ENCODE peak calls at places on chromosomes 16 and 17, in four cellular contexts. One of them, this sample, is unnamed. For H3K9me2, the result is how much of the 10 kb centered on the place peaks cover.

GRCh38 chr16:19916064-19916463 is 31.4 kb upstream of the GPRC5B start:
- DNase-seq in GM23248: no peak
- DNase-seq in HCT116: no peak
- DNase-seq in PC-9: no peak
- DNase-seq in this sample: no peak

GRCh38 chr17:17351901-17352781 is 49.0 kb downstream of the NT5M start:
- DNase-seq in GM23248: peak
- DNase-seq in HCT116: no peak
- DNase-seq in PC-9: peak
- DNase-seq in this sample: peak

GRCh38 chr16:56198755-56199114 is 7.4 kb downstream of the GNAO1 start:
- DNase-seq in GM23248: no peak
- DNase-seq in HCT116: no peak
- DNase-seq in PC-9: no peak
- DNase-seq in this sample: no peak

GRCh38 chr17:75078097-75079022 is 9.4 kb upstream of the SLC16A5 start:
- DNase-seq in GM23248: peak
- DNase-seq in HCT116: peak
- DNase-seq in PC-9: peak
- DNase-seq in this sample: no peak

GRCh38 chr16:30350134-30350871 is 4.8 kb downstream of the CD2BP2 start:
- DNase-seq in GM23248: peak
- DNase-seq in HCT116: no peak
- DNase-seq in PC-9: no peak
- DNase-seq in this sample: no peak

GRCh38 chr17:27977751-27978688 is 64.5 kb upstream of the NLK start:
- DNase-seq in GM23248: peak
- DNase-seq in HCT116: no peak
- DNase-seq in PC-9: no peak
- DNase-seq in this sample: no peak

GRCh38 chr17:20300399-20301037 is 166.8 kb downstream of the LGALS9B start:
- DNase-seq in GM23248: peak
- DNase-seq in HCT116: no peak
- DNase-seq in PC-9: no peak
- DNase-seq in this sample: no peak

GRCh38 chr17:21164226-21165019 is 37.7 kb downstream of the DHRS7B start:
- DNase-seq in GM23248: peak
- DNase-seq in HCT116: no peak
- DNase-seq in PC-9: no peak
- DNase-seq in this sample: no peak

GRCh38 chr17:18996458-18996857 is 8.1 kb downstream of the FAM83G start:
- DNase-seq in GM23248: no peak
- DNase-seq in HCT116: no peak
- DNase-seq in PC-9: no peak
- DNase-seq in this sample: no peak

GRCh38 chr17:63350364-63350763 is 95.7 kb downstream of the CYB561 start:
- DNase-seq in GM23248: no peak
- DNase-seq in HCT116: no peak
- DNase-seq in PC-9: no peak
- DNase-seq in this sample: no peak

GRCh38 chr17:58516644-58517377 is 2.4 kb upstream of the MTMR4 start:
- DNase-seq in GM23248: no peak
- DNase-seq in HCT116: no peak
- DNase-seq in PC-9: no peak
- DNase-seq in this sample: no peak

GRCh38 chr17:4475001-4475400 is 23.7 kb upstream of the SPNS2 start:
- DNase-seq in GM23248: no peak
- DNase-seq in HCT116: no peak
- DNase-seq in PC-9: no peak
- DNase-seq in this sample: peak

GRCh38 chr17:31843382-31843780 is 15.7 kb downstream of the COPRS start:
- DNase-seq in GM23248: peak
- DNase-seq in HCT116: no peak
- DNase-seq in PC-9: no peak
- DNase-seq in this sample: no peak

GRCh38 chr16:27677300-27677699 is 127.4 kb downstream of the KATNIP start:
- DNase-seq in GM23248: no peak
- DNase-seq in HCT116: no peak
- DNase-seq in PC-9: no peak
- DNase-seq in this sample: no peak

GRCh38 chr17:74738051-74738996 is 1.3 kb downstream of the RAB37 start:
- DNase-seq in GM23248: no peak
- DNase-seq in HCT116: no peak
- DNase-seq in PC-9: no peak
- DNase-seq in this sample: no peak

GRCh38 chr16:2486645-2487516 is 12.0 kb downstream of the TBC1D24 start:
- DNase-seq in GM23248: peak
- DNase-seq in HCT116: no peak
- DNase-seq in PC-9: no peak
- DNase-seq in this sample: no peak

GRCh38 chr17:49002766-49003165 is 5.6 kb downstream of the IGF2BP1 start:
- DNase-seq in GM23248: no peak
- DNase-seq in HCT116: no peak
- DNase-seq in PC-9: no peak
- DNase-seq in this sample: no peak

GRCh38 chr16:28538733-28539596 is at the start of gene NUPR1:
- DNase-seq in GM23248: peak
- DNase-seq in HCT116: no peak
- DNase-seq in PC-9: peak
- DNase-seq in this sample: no peak

GRCh38 chr16:22424161-22424937 is 49.9 kb upstream of the CDR2 start:
- DNase-seq in GM23248: peak
- DNase-seq in HCT116: no peak
- DNase-seq in PC-9: no peak
- DNase-seq in this sample: no peak

GRCh38 chr16:53061701-53062159 is 6.9 kb downstream of the CHD9 start:
- DNase-seq in GM23248: no peak
- DNase-seq in HCT116: no peak
- DNase-seq in PC-9: peak
- DNase-seq in this sample: no peak

GRCh38 chr16:87635541-87636049 is 33.3 kb downstream of the JPH3 start:
- DNase-seq in GM23248: peak
- DNase-seq in HCT116: peak
- DNase-seq in PC-9: peak
- DNase-seq in this sample: peak

GRCh38 chr17:74288785-74289184 is 14.8 kb downstream of the DNAI2 start:
- DNase-seq in GM23248: peak
- DNase-seq in HCT116: no peak
- DNase-seq in PC-9: no peak
- DNase-seq in this sample: no peak

GRCh38 chr16:49635591-49636581 is 220.0 kb downstream of the ZNF423 start:
- DNase-seq in GM23248: no peak
- DNase-seq in HCT116: no peak
- DNase-seq in PC-9: no peak
- DNase-seq in this sample: no peak

GRCh38 chr17:57553525-57553924 is 191.6 kb downstream of the CCDC182 start:
- DNase-seq in GM23248: no peak
- DNase-seq in HCT116: no peak
- DNase-seq in PC-9: no peak
- DNase-seq in this sample: no peak

GRCh38 chr16:54602666-54603065 is 316.1 kb upstream of the IRX3 start:
- DNase-seq in GM23248: peak
- DNase-seq in HCT116: no peak
- DNase-seq in PC-9: no peak
- DNase-seq in this sample: no peak

GRCh38 chr16:72596373-72596772 is 424.4 kb upstream of the PMFBP1 start:
- DNase-seq in GM23248: no peak
- DNase-seq in HCT116: no peak
- DNase-seq in PC-9: no peak
- DNase-seq in this sample: no peak

GRCh38 chr17:13480877-13481276 is 120.9 kb downstream of the HS3ST3A1 start:
- DNase-seq in GM23248: no peak
- DNase-seq in HCT116: no peak
- DNase-seq in PC-9: no peak
- DNase-seq in this sample: no peak
- H3K9me2 ChIP-seq in GM23248: under half
- H3K9me2 ChIP-seq in HCT116: under half
- H3K9me2 ChIP-seq in PC-9: under half
- H3K9me2 ChIP-seq in this sample: under half

GRCh38 chr17:65987988-65988387 is 203.9 kb downstream of the CEP112 start:
- DNase-seq in GM23248: peak
- DNase-seq in HCT116: peak
- DNase-seq in PC-9: peak
- DNase-seq in this sample: no peak
- H3K9me2 ChIP-seq in GM23248: under half
- H3K9me2 ChIP-seq in HCT116: under half
- H3K9me2 ChIP-seq in PC-9: under half
- H3K9me2 ChIP-seq in this sample: under half

DNA sequence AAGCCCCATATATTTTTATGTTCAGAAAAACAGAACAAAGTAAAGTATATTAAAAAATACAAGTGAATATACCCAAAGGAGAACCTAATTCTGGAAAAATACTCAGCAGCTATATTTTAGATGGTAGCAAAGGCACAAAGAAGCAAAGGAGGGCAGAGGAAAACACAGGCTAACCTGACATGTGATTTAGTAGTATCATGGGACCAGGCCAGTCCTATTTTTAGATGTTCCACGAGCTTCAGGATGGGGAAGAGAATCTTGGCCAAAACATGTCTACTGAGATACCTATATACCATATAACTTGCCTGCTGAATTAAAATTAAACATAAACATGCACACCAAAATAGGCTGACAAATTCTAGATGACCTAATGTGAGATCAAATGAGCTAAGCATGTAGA is 32.9 kb downstream of the SMYD4 start:
- DNase-seq in GM23248: no peak
- DNase-seq in HCT116: no peak
- DNase-seq in PC-9: no peak
- DNase-seq in this sample: no peak
- H3K9me2 ChIP-seq in GM23248: under half
- H3K9me2 ChIP-seq in HCT116: under half
- H3K9me2 ChIP-seq in PC-9: under half
- H3K9me2 ChIP-seq in this sample: under half

DNA sequence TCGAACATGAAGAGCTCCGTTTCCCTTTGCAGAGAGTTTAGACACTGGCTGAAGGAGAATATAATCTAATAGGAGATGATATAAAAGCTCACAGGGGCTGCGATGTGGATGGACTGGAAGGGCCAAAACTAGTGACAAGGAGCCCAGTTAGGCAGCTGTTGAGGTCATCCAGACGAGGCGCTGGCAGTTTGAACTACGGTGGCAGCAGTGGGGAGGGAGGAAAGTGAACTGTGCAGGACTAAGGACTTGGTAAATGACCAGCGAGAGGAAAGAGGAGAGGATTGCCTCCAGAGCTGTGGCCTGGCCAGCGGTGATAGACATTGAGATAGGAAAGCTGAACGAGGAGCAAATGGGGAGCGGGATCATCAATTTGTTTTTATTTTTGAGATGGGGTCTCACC is 14.6 kb upstream of the YWHAE start:
- DNase-seq in GM23248: no peak
- DNase-seq in HCT116: no peak
- DNase-seq in PC-9: no peak
- DNase-seq in this sample: no peak
- H3K9me2 ChIP-seq in GM23248: under half
- H3K9me2 ChIP-seq in HCT116: under half
- H3K9me2 ChIP-seq in PC-9: under half
- H3K9me2 ChIP-seq in this sample: under half

GRCh38 chr17:35775039-35775438 is 14.4 kb downstream of the C17orf50 start:
- DNase-seq in GM23248: no peak
- DNase-seq in HCT116: no peak
- DNase-seq in PC-9: no peak
- DNase-seq in this sample: peak
- H3K9me2 ChIP-seq in GM23248: under half
- H3K9me2 ChIP-seq in HCT116: under half
- H3K9me2 ChIP-seq in PC-9: under half
- H3K9me2 ChIP-seq in this sample: under half

GRCh38 chr16:68526143-68526781 is 12.8 kb upstream of the ZFP90 start:
- DNase-seq in GM23248: no peak
- DNase-seq in HCT116: no peak
- DNase-seq in PC-9: no peak
- DNase-seq in this sample: no peak
- H3K9me2 ChIP-seq in GM23248: under half
- H3K9me2 ChIP-seq in HCT116: under half
- H3K9me2 ChIP-seq in PC-9: under half
- H3K9me2 ChIP-seq in this sample: under half

DNA sequence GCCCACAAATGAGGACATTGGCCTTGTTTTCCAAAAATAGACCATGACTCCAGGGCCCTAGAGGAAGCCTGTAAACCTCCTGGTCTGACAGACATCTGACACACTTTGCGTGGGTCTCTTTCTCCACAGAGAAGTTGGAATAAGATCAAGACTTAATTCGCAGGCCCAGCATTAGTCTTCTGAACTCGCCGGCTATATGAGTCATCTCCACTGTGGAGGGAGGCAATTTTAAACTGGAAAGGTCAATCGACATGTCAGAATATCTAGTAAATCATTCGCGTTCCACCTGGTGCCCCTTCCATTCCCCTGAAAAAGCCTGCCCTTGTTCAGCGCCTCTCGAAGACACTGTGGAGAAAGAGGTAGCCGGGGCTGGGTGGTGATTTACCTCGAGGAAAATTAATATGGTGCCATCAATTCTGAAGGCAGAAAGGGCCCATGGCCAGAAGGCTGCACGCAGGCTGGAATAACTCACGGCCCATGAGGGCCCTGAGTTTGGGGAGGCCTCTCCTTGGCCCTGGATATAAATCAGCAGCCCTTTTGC is 140.2 kb downstream of the CLEC16A start:
- DNase-seq in GM23248: peak
- DNase-seq in HCT116: peak
- DNase-seq in PC-9: no peak
- DNase-seq in this sample: no peak
- H3K9me2 ChIP-seq in GM23248: under half
- H3K9me2 ChIP-seq in HCT116: under half
- H3K9me2 ChIP-seq in PC-9: under half
- H3K9me2 ChIP-seq in this sample: under half

DNA sequence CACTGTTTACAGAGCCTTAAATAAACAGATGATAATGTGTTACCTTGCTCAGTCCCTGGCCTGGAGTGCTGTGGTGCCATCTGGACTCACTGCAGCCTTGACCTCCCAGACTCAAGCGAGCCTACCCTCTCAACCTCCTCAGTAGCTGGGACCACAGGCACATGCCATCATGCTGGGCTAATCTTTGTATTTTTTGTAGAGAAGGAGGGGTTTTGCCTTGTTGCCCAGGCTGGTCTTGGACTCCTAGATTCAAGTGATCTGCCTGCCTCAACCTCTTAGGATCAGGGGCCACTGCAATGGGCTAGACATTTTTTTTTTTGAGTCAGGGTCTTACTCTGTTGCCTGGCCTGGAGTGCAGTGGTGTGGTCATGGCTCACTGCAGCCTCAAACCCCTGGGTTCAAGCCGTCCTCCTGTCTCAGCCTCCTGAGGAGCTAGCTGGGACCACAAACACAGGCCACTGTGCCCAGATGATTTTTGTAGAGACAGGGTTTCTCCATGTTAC is 5.0 kb upstream of the NAGLU start:
- DNase-seq in GM23248: no peak
- DNase-seq in HCT116: no peak
- DNase-seq in PC-9: no peak
- DNase-seq in this sample: no peak
- H3K9me2 ChIP-seq in GM23248: under half
- H3K9me2 ChIP-seq in HCT116: under half
- H3K9me2 ChIP-seq in PC-9: under half
- H3K9me2 ChIP-seq in this sample: under half

This sample was measured in SK-N-SH.